ENCODE peak calls at places on chromosomes 5 and 9, in five cellular contexts. U is OCI-LY7, W is AG10803, K is prostate gland, Y is tibial artery. E is an unnamed sample.

GRCh38 chr9:88578486-88579362 is 43.7 kb downstream of the NXNL2 start:
- DNase-seq in W (peak; percentile 66), U (peak; percentile 62), K (peak; percentile 72), Y (peak; percentile 71), E (peak; percentile 87)

GRCh38 chr9:127991017-127991756 is 10.4 kb upstream of the EEIG1 start:
- DNase-seq in U (no peak), K (no peak), Y (no peak), W (no peak), E (no peak)

GRCh38 chr5:83099445-83099844 is 22.1 kb downstream of the XRCC4 start:
- DNase-seq in Y (no peak), W (no peak), K (no peak), U (no peak), E (no peak)

GRCh38 chr5:60830581-60831127 is 13.4 kb downstream of the ELOVL7 start:
- DNase-seq in Y (no peak), U (no peak), K (no peak), W (no peak), E (no peak)

GRCh38 chr9:106613250-106613737 is 249.7 kb upstream of the ZNF462 start:
- DNase-seq in Y (no peak), U (no peak), K (peak; percentile 18), W (no peak), E (no peak)

GRCh38 chr5:352639-353598 is 31.4 kb downstream of the AHRR start:
- DNase-seq in Y (no peak), K (no peak), U (no peak), W (no peak), E (peak; percentile 56)

GRCh38 chr9:18250051-18250450 is 223.9 kb upstream of the ADAMTSL1 start:
- DNase-seq in W (no peak), U (no peak), Y (no peak), K (no peak), E (no peak)

GRCh38 chr9:136860529-136860928 is 5.6 kb downstream of the EDF1 start:
- DNase-seq in K (no peak), W (no peak), Y (no peak), U (no peak), E (no peak)

GRCh38 chr5:173789031-173789920 is 98.9 kb upstream of the CPEB4 start:
- DNase-seq in Y (no peak), W (peak; percentile 74), U (peak; percentile 31), K (no peak), E (no peak)

GRCh38 chr5:4191024-4191423 is 595.4 kb downstream of the IRX1 start:
- DNase-seq in K (no peak), Y (no peak), U (no peak), W (no peak), E (no peak)

GRCh38 chr5:146428658-146429057 is 18.5 kb upstream of the TCERG1 start:
- DNase-seq in W (no peak), K (peak; percentile 85), U (no peak), Y (no peak), E (no peak)

GRCh38 chr5:175734501-175734900 is 76.6 kb downstream of the HRH2 start:
- DNase-seq in Y (no peak), W (no peak), K (no peak), U (no peak), E (no peak)

GRCh38 chr5:143613329-143613728 is 198.6 kb upstream of the HMHB1 start:
- DNase-seq in W (peak; percentile 57), U (no peak), Y (no peak), K (no peak), E (no peak)

GRCh38 chr9:68808481-68808880 is 103.4 kb downstream of the PIP5K1B start:
- DNase-seq in W (no peak), U (no peak), K (no peak), Y (no peak), E (no peak)

GRCh38 chr9:107177857-107178256 is 105.2 kb upstream of the RAD23B start:
- DNase-seq in U (no peak), K (no peak), W (no peak), Y (no peak), E (no peak)

GRCh38 chr5:16596541-16596940 is 20.3 kb downstream of the RETREG1 start:
- DNase-seq in K (no peak), Y (no peak), U (no peak), W (peak; percentile 80), E (no peak)

GRCh38 chr5:1445895-1446601 is 808 bp upstream of the SLC6A3 start:
- DNase-seq in K (no peak), W (no peak), Y (no peak), U (no peak), E (no peak)

GRCh38 chr9:131697097-131697496 is 42.8 kb downstream of the RAPGEF1 start:
- DNase-seq in Y (peak; percentile 43), K (no peak), U (no peak), W (no peak), E (peak; percentile 65)

GRCh38 chr5:44441460-44441859 is 52.2 kb upstream of the FGF10 start:
- DNase-seq in K (no peak), U (no peak), Y (no peak), W (no peak), E (no peak)

GRCh38 chr9:126508171-126508591 is 105.5 kb upstream of the LMX1B start:
- DNase-seq in Y (peak; percentile 16), W (no peak), U (no peak), K (no peak), E (no peak)

GRCh38 chr9:71243951-71244350 is 122.5 kb upstream of the TRPM3 start:
- DNase-seq in W (no peak), U (no peak), Y (no peak), K (no peak), E (no peak)

GRCh38 chr5:72790188-72790587 is 26.3 kb upstream of the TNPO1 start:
- DNase-seq in Y (no peak), W (peak; percentile 31), U (no peak), K (no peak), E (no peak)

GRCh38 chr9:109473329-109473728 is 24.8 kb downstream of the PTPN3 start:
- DNase-seq in Y (no peak), U (no peak), W (no peak), K (no peak), E (no peak)

GRCh38 chr5:78594946-78595921 is 53.3 kb downstream of the LHFPL2 start:
- DNase-seq in K (peak; percentile 30), Y (peak; percentile 49), W (peak; percentile 97), U (no peak), E (no peak)

GRCh38 chr9:27407966-27408365 is 111.0 kb upstream of the EQTN start:
- DNase-seq in U (no peak), K (no peak), W (peak; percentile 76), Y (no peak), E (no peak)

GRCh38 chr9:128006360-128007024 is 25.7 kb upstream of the EEIG1 start:
- DNase-seq in Y (no peak), U (no peak), K (peak; percentile 42), W (no peak), E (no peak)

GRCh38 chr5:80037366-80037765 is 2.2 kb downstream of the THBS4 start:
- DNase-seq in W (no peak), Y (no peak), K (no peak), U (no peak), E (no peak)

GRCh38 chr5:89303033-89303480 is 420.1 kb upstream of the MEF2C start:
- DNase-seq in Y (no peak), U (no peak), W (no peak), K (no peak), E (no peak)

GRCh38 chr5:146993876-146994530 is 115.4 kb upstream of the PPP2R2B start:
- DNase-seq in U (no peak), W (no peak), K (no peak), Y (no peak), E (no peak)

GRCh38 chr9:95605826-95606555 is 89.2 kb upstream of the PTCH1 start:
- DNase-seq in K (no peak), U (no peak), W (no peak), Y (no peak), E (no peak)

GRCh38 chr5:89156226-89156625 is 273.2 kb upstream of the MEF2C start:
- DNase-seq in K (no peak), Y (no peak), W (no peak), U (no peak), E (no peak)

GRCh38 chr9:128428644-128429504 is 8.2 kb downstream of the CERCAM start:
- DNase-seq in W (no peak), Y (no peak), K (no peak), U (no peak), E (no peak)

GRCh38 chr9:123926986-123927385 is 2.9 kb downstream of the DENND1A start:
- DNase-seq in K (no peak), U (peak; percentile 25), W (no peak), Y (no peak), E (no peak)

GRCh38 chr9:123929870-123930831 is at the start of gene DENND1A:
- DNase-seq in U (peak; percentile 92), Y (peak; percentile 91), K (peak; percentile 84), W (peak; percentile 86), E (peak; percentile 91)

GRCh38 chr9:123929177-123929869 is 603 bp downstream of the DENND1A start:
- DNase-seq in K (no peak), W (no peak), Y (no peak), U (peak; percentile 33), E (peak; percentile 75)

GRCh38 chr9:123927625-123928308 is 2.2 kb downstream of the DENND1A start:
- DNase-seq in Y (no peak), K (no peak), W (peak; percentile 83), U (peak; percentile 41), E (peak; percentile 14)

GRCh38 chr9:123928471-123929176 is 1.3 kb downstream of the DENND1A start:
- DNase-seq in K (no peak), W (peak; percentile 69), Y (no peak), U (peak; percentile 42), E (peak; percentile 9)
- TF ChIP-seq CTCF in K (no peak), W (peak; percentile 6), Y (no peak), U (peak; percentile 45), E (no peak)

DNA sequence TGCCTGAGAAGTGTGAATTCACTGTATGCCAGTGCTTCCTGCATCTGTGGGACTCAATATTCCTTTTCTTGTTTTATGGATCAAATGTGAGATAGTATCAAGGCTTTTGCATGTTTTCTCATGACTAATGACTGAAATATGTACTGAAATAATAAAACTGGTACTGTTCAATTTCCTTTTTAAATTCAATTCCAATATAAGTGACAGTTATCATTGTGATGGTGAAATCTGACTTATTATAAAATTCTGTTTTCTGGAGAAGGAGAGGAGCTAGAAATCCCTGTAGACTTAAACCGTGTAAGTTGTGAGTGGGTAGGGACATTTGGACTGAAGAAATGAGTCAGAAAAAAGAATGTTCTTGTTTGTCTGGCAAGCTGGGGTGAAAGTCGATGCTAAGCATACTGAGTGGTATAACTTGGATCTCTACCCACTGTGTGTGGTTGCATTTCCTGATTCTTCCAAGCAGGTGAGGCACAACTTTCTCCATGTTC is 245.2 kb downstream of the EFNA5 start:
- DNase-seq in W (peak; percentile 75), U (no peak), Y (no peak), K (peak; percentile 45), E (no peak)
- H3K4me3 ChIP-seq in W (no peak overlapping the region), U (no peak overlapping the region), Y (no peak overlapping the region), K (no peak overlapping the region), E (no peak overlapping the region)

GRCh38 chr5:158770506-158770905 is 329.2 kb downstream of the EBF1 start:
- DNase-seq in U (peak; percentile 65), W (peak; percentile 52), K (no peak), Y (no peak), E (no peak)
- TF ChIP-seq CTCF in U (peak; percentile 82), W (peak; percentile 48), K (no peak), Y (no peak), E (no peak)

DNA sequence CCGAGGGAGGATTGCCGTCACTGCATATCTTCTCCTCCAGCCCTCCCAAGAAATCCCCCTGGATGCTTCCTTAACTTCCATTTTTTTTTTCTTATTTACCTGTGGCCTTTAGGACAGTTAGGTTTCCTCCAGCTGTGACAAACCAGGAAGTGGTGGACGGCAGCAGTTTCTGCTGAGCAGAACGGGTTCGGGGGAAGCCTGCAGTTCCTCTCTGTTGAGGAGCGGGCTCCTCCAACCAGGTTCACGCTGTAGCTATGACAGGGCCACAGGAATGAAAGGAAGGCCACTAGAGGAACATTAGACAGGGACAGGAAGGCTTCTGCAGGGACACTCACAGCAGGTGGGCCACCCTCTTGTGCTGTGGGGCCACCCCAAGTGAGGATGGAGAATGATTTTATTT is 76.7 kb upstream of the SYK start:
- DNase-seq in K (no peak), U (peak; percentile 10), Y (no peak), W (no peak), E (no peak)
- H3K4me3 ChIP-seq in K (no peak overlapping the region), U (no peak overlapping the region), Y (no peak overlapping the region), W (no peak overlapping the region), E (no peak overlapping the region)

E was measured in coronary artery.